ENCODE peak calls at places on chromosome 3, in six cellular contexts. U is cardiac fibroblast, F is fibroblast of pulmonary artery, T is left ventricle myocardium inferior, H is Calu3, E is endothelial cell. C is an unnamed sample.

GRCh38 chr3:45677045-45677436 is 12.2 kb upstream of the SACM1L start:
- DNase-seq in E (peak), F (peak), H (no peak), T (no peak), U (peak), C (no peak)

GRCh38 chr3:40120816-40121215 is 188.7 kb upstream of the EIF1B start:
- DNase-seq in F (peak), U (peak), H (peak), E (no peak), T (no peak), C (no peak)

GRCh38 chr3:10498271-10498670 is 7.1 kb downstream of the ATP2B2 start:
- DNase-seq in U (no peak), E (no peak), F (no peak), H (no peak), T (no peak), C (no peak)

GRCh38 chr3:66495633-66496032 is 5.2 kb downstream of the LRIG1 start:
- DNase-seq in F (no peak), T (no peak), H (no peak), E (no peak), U (no peak), C (no peak)

GRCh38 chr3:16063603-16064002 is 110.9 kb upstream of the GALNT15 start:
- DNase-seq in F (no peak), H (no peak), T (no peak), U (no peak), E (no peak), C (no peak)

GRCh38 chr3:37926611-37927010 is 64.0 kb upstream of the VILL start:
- DNase-seq in E (no peak), F (peak), U (no peak), T (no peak), H (no peak), C (no peak)

GRCh38 chr3:173930251-173930650 is 532.7 kb downstream of the NLGN1 start:
- DNase-seq in U (no peak), T (no peak), H (no peak), F (no peak), E (no peak), C (no peak)

GRCh38 chr3:47910777-47911440 is 105.3 kb downstream of the MAP4 start:
- DNase-seq in T (no peak), U (peak), E (no peak), F (peak), H (peak), C (no peak)

GRCh38 chr3:113263020-113263419 is 51.7 kb downstream of the BOC start:
- DNase-seq in F (no peak), T (no peak), E (no peak), U (no peak), H (no peak), C (no peak)

GRCh38 chr3:141410408-141410807 is 42.1 kb downstream of the ZBTB38 start:
- DNase-seq in U (peak), T (peak), F (peak), E (no peak), H (no peak), C (no peak)

GRCh38 chr3:126081618-126082333 is 2.1 kb downstream of the SLC41A3 start:
- DNase-seq in U (peak), F (peak), T (no peak), E (no peak), H (peak), C (no peak)

GRCh38 chr3:176120507-176120906 is 1076.8 kb downstream of the TBL1XR1 start:
- DNase-seq in H (no peak), U (no peak), T (no peak), E (no peak), F (no peak), C (no peak)

GRCh38 chr3:193987186-193987585 is 148.8 kb upstream of the HES1 start:
- DNase-seq in T (no peak), E (no peak), F (peak), H (no peak), U (no peak), C (no peak)

GRCh38 chr3:118932822-118933558 is 101.7 kb downstream of the IGSF11 start:
- DNase-seq in F (no peak), H (no peak), T (peak), U (no peak), E (no peak), C (no peak)

GRCh38 chr3:97721446-97721845 is 43.1 kb upstream of the ARL6 start:
- DNase-seq in E (no peak), T (no peak), H (no peak), U (no peak), F (no peak), C (no peak)

GRCh38 chr3:67901681-67902080 is 247.3 kb upstream of the SUCLG2 start:
- DNase-seq in F (no peak), H (no peak), U (no peak), E (no peak), T (no peak), C (no peak)

GRCh38 chr3:38139191-38139590 is 730 bp downstream of the MYD88 start:
- DNase-seq in F (no peak), H (no peak), E (no peak), U (peak), T (no peak), C (no peak)

GRCh38 chr3:48245136-48245535 is 4.2 kb downstream of the ZNF589 start:
- DNase-seq in F (no peak), T (no peak), E (no peak), H (no peak), U (no peak), C (no peak)

GRCh38 chr3:94001825-94002495 is 22.0 kb downstream of the ARL13B start:
- DNase-seq in F (no peak), E (no peak), U (no peak), T (no peak), H (no peak), C (no peak)

GRCh38 chr3:195698325-195699147 is 22.2 kb upstream of the MUC20 start:
- DNase-seq in T (no peak), H (no peak), E (no peak), U (no peak), F (no peak), C (no peak)

GRCh38 chr3:127536818-127537810 is 53.4 kb downstream of the TPRA1 start:
- DNase-seq in E (no peak), T (no peak), U (no peak), F (no peak), H (no peak), C (no peak)

GRCh38 chr3:37492977-37493471 is 318.6 kb upstream of the LRRFIP2 start:
- DNase-seq in T (no peak), H (no peak), U (peak), F (peak), E (no peak), C (no peak)

GRCh38 chr3:150183619-150184425 is 213.1 kb upstream of the PFN2 start:
- DNase-seq in F (peak), E (peak), T (peak), U (peak), H (peak), C (peak)

GRCh38 chr3:105821433-105821832 is 47.4 kb downstream of the CBLB start:
- DNase-seq in U (peak), T (no peak), E (no peak), F (no peak), H (no peak), C (no peak)

GRCh38 chr3:115436767-115437301 is 186.5 kb upstream of the GAP43 start:
- DNase-seq in T (no peak), E (no peak), F (peak), H (peak), U (peak), C (no peak)

GRCh38 chr3:186281172-186281571 is 80.9 kb downstream of the DGKG start:
- DNase-seq in H (no peak), U (peak), E (no peak), F (peak), T (no peak), C (no peak)

GRCh38 chr3:186280737-186281136 is 81.3 kb downstream of the DGKG start:
- DNase-seq in F (no peak), H (no peak), E (no peak), U (no peak), T (no peak), C (no peak)

GRCh38 chr3:186275436-186275835 is 86.6 kb downstream of the DGKG start:
- DNase-seq in H (no peak), E (no peak), F (no peak), U (no peak), T (no peak), C (no peak)

GRCh38 chr3:186273586-186273985 is 88.4 kb downstream of the DGKG start:
- DNase-seq in F (no peak), E (no peak), U (no peak), T (peak), H (no peak), C (no peak)

DNA sequence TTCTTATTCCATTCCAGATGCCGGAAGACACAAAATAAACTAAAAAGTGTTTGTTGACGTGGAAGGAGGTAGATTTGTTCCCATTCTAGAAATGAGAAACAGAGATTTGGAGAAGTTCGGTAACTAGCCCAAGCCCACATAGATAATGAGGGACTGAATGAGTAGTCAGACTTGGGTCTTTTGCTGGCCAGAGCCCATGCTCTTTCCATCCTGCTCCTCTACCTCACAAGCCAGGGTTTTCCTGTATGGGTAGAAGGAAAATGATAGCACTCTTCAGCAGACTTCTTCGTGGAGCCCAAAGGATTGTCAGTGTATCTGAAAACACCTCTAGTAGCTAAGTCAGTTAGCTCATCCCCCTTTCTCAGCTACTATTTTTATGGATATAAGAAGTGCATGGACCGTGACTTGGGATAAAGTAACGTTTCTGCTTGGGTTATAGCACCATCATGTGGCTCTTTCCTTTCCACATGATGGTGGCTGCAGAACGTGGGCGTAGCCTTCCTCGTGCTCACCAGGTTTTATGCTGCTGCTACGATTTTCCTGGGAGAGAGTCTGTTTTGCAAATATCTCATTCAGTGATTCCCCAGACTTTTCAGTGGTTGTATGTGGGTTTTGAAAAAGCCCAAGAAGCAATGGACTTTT is 84.6 kb downstream of the DGKG start:
- DNase-seq in T (no peak), H (peak), E (peak), U (peak), F (peak), C (no peak)
- TF ChIP-seq CTCF in T (peak), H (no peak), E (no peak), U (peak), F (peak), C (peak)

DNA sequence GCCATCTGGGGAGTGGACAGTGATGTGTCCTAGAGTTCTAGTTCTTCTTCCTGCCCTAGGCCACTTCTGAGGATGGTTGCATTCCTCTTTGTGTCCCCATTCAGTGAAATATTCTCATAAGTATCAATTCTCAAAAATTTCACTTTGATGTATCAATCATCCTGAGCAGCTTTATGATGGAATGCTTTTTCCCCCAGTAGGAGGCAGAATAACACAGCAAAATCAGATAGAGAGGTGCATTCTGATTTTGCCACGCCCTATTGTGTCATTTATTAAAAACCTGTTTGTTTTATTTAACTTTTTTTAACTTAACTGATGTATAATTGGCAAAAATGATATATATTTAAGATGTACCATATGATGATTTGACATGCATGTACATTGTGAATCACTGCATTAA is 656.0 kb upstream of the GRM7 start:
- DNase-seq in H (no peak), E (no peak), F (no peak), T (no peak), U (no peak), C (no peak)
- TF ChIP-seq CTCF in H (no peak), E (no peak), F (no peak), T (no peak), U (no peak), C (no peak)

DNA sequence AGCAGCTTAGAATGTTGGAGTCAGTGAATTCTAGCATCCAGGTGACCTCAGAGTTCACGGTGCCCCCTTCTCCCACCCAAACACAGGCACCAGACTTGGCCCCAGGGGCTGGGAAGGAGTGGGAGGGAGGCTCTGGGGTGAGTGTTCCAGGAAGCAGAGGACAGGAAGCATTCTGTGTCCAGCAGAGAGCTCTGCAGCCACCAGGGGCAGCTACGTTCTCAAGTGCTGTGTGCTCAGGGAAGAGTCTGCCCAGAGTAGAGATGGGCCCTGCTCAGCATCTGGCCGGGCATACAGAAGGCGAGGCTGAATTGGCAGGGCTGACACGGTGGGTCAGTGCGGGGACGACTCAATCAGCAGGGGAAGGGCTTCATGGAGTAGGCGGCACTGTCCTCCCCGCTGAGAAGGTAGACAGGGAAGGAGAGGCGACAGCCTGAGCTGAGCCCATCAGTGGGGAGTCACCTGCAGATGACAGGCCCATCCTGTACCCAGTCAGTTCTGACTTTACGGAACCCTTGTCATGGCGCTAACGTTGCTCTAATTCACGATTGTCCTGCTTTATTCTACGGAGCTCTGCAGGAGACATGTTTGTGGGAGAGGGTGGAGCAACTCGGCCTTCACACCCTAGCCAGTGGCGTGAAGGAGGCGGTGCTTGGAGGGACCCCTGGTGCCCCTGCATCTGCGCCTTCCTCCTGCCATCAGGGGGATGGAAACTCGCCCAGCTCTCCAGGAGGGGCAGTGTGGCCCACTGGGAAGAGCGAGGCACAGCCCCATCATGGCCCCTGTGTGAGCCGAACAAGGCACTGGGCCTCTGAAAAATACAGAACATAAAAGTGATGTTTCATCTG is 82.1 kb downstream of the C3orf70 start:
- DNase-seq in H (peak), F (peak), U (peak), E (peak), T (no peak), C (no peak)
- TF ChIP-seq CTCF in H (no peak), F (peak), U (peak), E (peak), T (peak), C (no peak)

DNA sequence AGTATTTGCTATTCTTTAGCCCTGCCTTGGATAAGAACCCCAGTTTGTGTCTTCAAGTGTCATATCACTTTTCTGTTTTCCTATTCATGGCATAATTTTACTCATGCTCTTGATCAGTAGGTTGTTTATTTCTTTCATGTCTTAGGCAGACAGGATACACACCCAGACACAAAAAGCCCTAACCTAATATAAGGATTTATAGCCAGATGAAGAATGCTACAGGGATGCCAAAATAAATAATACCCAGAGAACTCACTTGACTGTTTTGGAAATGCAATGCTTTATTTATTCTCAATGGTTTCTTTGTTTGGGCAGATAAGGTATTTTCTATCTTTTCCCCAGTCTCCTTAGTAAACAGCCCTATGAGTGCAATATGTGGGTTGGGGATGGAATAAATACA is 423.9 kb upstream of the PDZRN3 start:
- DNase-seq in F (no peak), U (no peak), H (no peak), E (no peak), T (no peak), C (no peak)
- TF ChIP-seq CTCF in F (no peak), U (no peak), H (no peak), E (no peak), T (no peak), C (no peak)

DNA sequence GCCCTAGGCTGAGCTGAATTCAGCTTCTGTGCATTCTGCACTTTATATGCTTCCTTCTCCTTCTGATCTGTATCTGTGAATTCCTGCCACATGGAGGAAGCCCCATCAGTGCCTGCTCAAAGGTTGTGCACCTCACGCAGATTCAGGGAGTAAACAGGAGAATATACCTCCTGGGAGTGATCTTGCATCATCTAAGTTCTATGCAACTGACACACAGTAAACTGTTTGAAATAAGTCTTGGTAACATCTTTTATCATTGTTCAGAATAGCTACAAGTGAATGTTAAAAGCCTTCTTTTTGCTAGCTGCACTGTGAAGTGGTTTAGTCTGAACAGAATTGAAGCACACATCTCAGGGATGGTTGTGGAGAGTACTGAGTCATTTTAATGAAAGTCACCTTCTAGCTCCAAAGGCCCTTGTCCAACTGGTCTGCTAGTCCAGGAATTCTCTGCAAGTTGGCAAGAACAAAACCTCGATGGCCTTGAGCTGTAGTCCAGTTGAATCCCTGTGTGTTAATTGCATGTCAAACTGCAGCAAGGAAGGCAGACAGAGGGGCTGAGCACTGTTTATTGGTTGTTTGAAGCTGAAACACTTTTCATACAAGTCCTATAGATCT is 215.0 kb downstream of the WNT5A start:
- DNase-seq in E (no peak), T (no peak), U (no peak), H (no peak), F (no peak), C (no peak)
- TF ChIP-seq CTCF in E (no peak), T (no peak), U (no peak), H (no peak), F (no peak), C (no peak)